ENCODE peak calls at places on chromosomes 4 and X, in seven cellular contexts. One of them, this sample, is unnamed.
A peak's percentile ranks its signal among the peaks of the same experiment; 100 is the strongest.

GRCh38 chr4:147310312-147310711 is 170.6 kb upstream of the EDNRA start:
- DNase-seq in psoas muscle: no peak
- DNase-seq in body of pancreas: no peak
- DNase-seq in PC-3: no peak
- DNase-seq in Peyer's patch: no peak
- DNase-seq in fibroblast of the aortic adventitia: no peak
- DNase-seq in fibroblast of lung: no peak
- DNase-seq in this sample: no peak

GRCh38 chr4:7554885-7555284 is 120.2 kb upstream of the PSAPL1 start:
- DNase-seq in fibroblast of the aortic adventitia: no peak
- DNase-seq in Peyer's patch: no peak
- DNase-seq in fibroblast of lung: no peak
- DNase-seq in body of pancreas: no peak
- DNase-seq in PC-3: peak; percentile 3
- DNase-seq in psoas muscle: no peak
- DNase-seq in this sample: no peak

GRCh38 chr4:1318046-1318375 is 28.3 kb downstream of the MAEA start:
- DNase-seq in fibroblast of lung: no peak
- DNase-seq in body of pancreas: no peak
- DNase-seq in Peyer's patch: no peak
- DNase-seq in psoas muscle: peak; percentile 9
- DNase-seq in PC-3: no peak
- DNase-seq in fibroblast of the aortic adventitia: no peak
- DNase-seq in this sample: no peak

GRCh38 chrX:78092296-78092695 is 11.8 kb upstream of the PGK1 start:
- DNase-seq in psoas muscle: no peak
- DNase-seq in fibroblast of lung: peak; percentile 82
- DNase-seq in fibroblast of the aortic adventitia: peak; percentile 73
- DNase-seq in Peyer's patch: no peak
- DNase-seq in PC-3: peak; percentile 57
- DNase-seq in body of pancreas: no peak
- DNase-seq in this sample: peak; percentile 36

GRCh38 chr4:107862658-107863057 is 37.9 kb downstream of the SGMS2 start:
- DNase-seq in fibroblast of the aortic adventitia: peak; percentile 32
- DNase-seq in Peyer's patch: no peak
- DNase-seq in psoas muscle: no peak
- DNase-seq in PC-3: peak; percentile 92
- DNase-seq in fibroblast of lung: peak; percentile 37
- DNase-seq in body of pancreas: peak; percentile 23
- DNase-seq in this sample: peak; percentile 55

GRCh38 chr4:184747034-184747830 is 13.3 kb upstream of the CENPU start:
- DNase-seq in Peyer's patch: no peak
- DNase-seq in fibroblast of the aortic adventitia: no peak
- DNase-seq in fibroblast of lung: no peak
- DNase-seq in psoas muscle: peak; percentile 61
- DNase-seq in body of pancreas: peak; percentile 94
- DNase-seq in PC-3: no peak
- DNase-seq in this sample: no peak

GRCh38 chr4:185167205-185167604 is 24.1 kb downstream of the SLC25A4 start:
- DNase-seq in body of pancreas: no peak
- DNase-seq in Peyer's patch: no peak
- DNase-seq in psoas muscle: no peak
- DNase-seq in PC-3: no peak
- DNase-seq in fibroblast of lung: no peak
- DNase-seq in fibroblast of the aortic adventitia: no peak
- DNase-seq in this sample: no peak

GRCh38 chr4:54971474-54971950 is 153.9 kb downstream of the KDR start:
- DNase-seq in Peyer's patch: no peak
- DNase-seq in PC-3: peak; percentile 75
- DNase-seq in fibroblast of the aortic adventitia: peak; percentile 73
- DNase-seq in psoas muscle: no peak
- DNase-seq in body of pancreas: peak; percentile 7
- DNase-seq in fibroblast of lung: peak; percentile 73
- DNase-seq in this sample: peak; percentile 35

GRCh38 chrX:20664774-20665173 is 398.1 kb upstream of the RPS6KA3 start:
- DNase-seq in body of pancreas: no peak
- DNase-seq in fibroblast of the aortic adventitia: no peak
- DNase-seq in psoas muscle: no peak
- DNase-seq in Peyer's patch: no peak
- DNase-seq in fibroblast of lung: no peak
- DNase-seq in PC-3: no peak
- DNase-seq in this sample: no peak

GRCh38 chrX:78237127-78237526 is 90.3 kb downstream of the CYSLTR1 start:
- DNase-seq in PC-3: peak; percentile 26
- DNase-seq in fibroblast of lung: no peak
- DNase-seq in Peyer's patch: no peak
- DNase-seq in psoas muscle: no peak
- DNase-seq in fibroblast of the aortic adventitia: no peak
- DNase-seq in body of pancreas: no peak
- DNase-seq in this sample: no peak

GRCh38 chr4:88963817-88964216 is 93.2 kb downstream of the FAM13A start:
- DNase-seq in fibroblast of the aortic adventitia: no peak
- DNase-seq in Peyer's patch: no peak
- DNase-seq in psoas muscle: no peak
- DNase-seq in body of pancreas: no peak
- DNase-seq in fibroblast of lung: peak; percentile 79
- DNase-seq in PC-3: peak; percentile 79
- DNase-seq in this sample: no peak

GRCh38 chr4:87150498-87151261 is 69.7 kb downstream of the KLHL8 start:
- DNase-seq in psoas muscle: no peak
- DNase-seq in fibroblast of the aortic adventitia: peak; percentile 80
- DNase-seq in Peyer's patch: peak; percentile 39
- DNase-seq in fibroblast of lung: peak; percentile 79
- DNase-seq in body of pancreas: peak; percentile 49
- DNase-seq in PC-3: peak; percentile 88
- DNase-seq in this sample: peak; percentile 36

GRCh38 chrX:155148724-155149537 is 67.3 kb upstream of the VBP1 start:
- DNase-seq in PC-3: peak; percentile 40
- DNase-seq in fibroblast of lung: peak; percentile 16
- DNase-seq in psoas muscle: no peak
- DNase-seq in body of pancreas: peak; percentile 41
- DNase-seq in Peyer's patch: no peak
- DNase-seq in fibroblast of the aortic adventitia: peak; percentile 34
- DNase-seq in this sample: no peak

GRCh38 chr4:186770446-186771175 is 47.0 kb upstream of the FAT1 start:
- DNase-seq in Peyer's patch: no peak
- DNase-seq in PC-3: peak; percentile 20
- DNase-seq in fibroblast of lung: peak; percentile 70
- DNase-seq in psoas muscle: no peak
- DNase-seq in fibroblast of the aortic adventitia: peak; percentile 26
- DNase-seq in body of pancreas: no peak
- DNase-seq in this sample: peak; percentile 83

GRCh38 chr4:56307423-56307822 is 79.9 kb downstream of the AASDH start:
- DNase-seq in psoas muscle: no peak
- DNase-seq in Peyer's patch: no peak
- DNase-seq in fibroblast of lung: no peak
- DNase-seq in fibroblast of the aortic adventitia: no peak
- DNase-seq in body of pancreas: no peak
- DNase-seq in PC-3: peak; percentile 55
- DNase-seq in this sample: peak; percentile 25

GRCh38 chr4:69039071-69039470 is 57.2 kb upstream of the UGT2B7 start:
- DNase-seq in psoas muscle: no peak
- DNase-seq in fibroblast of the aortic adventitia: peak; percentile 90
- DNase-seq in fibroblast of lung: no peak
- DNase-seq in PC-3: no peak
- DNase-seq in body of pancreas: no peak
- DNase-seq in Peyer's patch: no peak
- DNase-seq in this sample: peak; percentile 26

GRCh38 chrX:152992120-152992519 is 1.8 kb downstream of the PNMA5 start:
- DNase-seq in fibroblast of the aortic adventitia: no peak
- DNase-seq in PC-3: no peak
- DNase-seq in psoas muscle: no peak
- DNase-seq in fibroblast of lung: no peak
- DNase-seq in Peyer's patch: no peak
- DNase-seq in body of pancreas: no peak
- DNase-seq in this sample: no peak

GRCh38 chr4:99655315-99656081 is 2.1 kb downstream of the C4orf54 start:
- DNase-seq in body of pancreas: peak; percentile 65
- DNase-seq in fibroblast of the aortic adventitia: peak; percentile 60
- DNase-seq in psoas muscle: no peak
- DNase-seq in PC-3: peak; percentile 88
- DNase-seq in Peyer's patch: no peak
- DNase-seq in fibroblast of lung: peak; percentile 80
- DNase-seq in this sample: peak; percentile 43

GRCh38 chr4:25128671-25129070 is 31.6 kb downstream of the SEPSECS start:
- DNase-seq in Peyer's patch: no peak
- DNase-seq in body of pancreas: no peak
- DNase-seq in psoas muscle: no peak
- DNase-seq in PC-3: no peak
- DNase-seq in fibroblast of lung: no peak
- DNase-seq in fibroblast of the aortic adventitia: no peak
- DNase-seq in this sample: peak; percentile 60

GRCh38 chr4:119132306-119132705 is 3.3 kb upstream of the MYOZ2 start:
- DNase-seq in body of pancreas: no peak
- DNase-seq in fibroblast of the aortic adventitia: peak; percentile 39
- DNase-seq in psoas muscle: no peak
- DNase-seq in Peyer's patch: no peak
- DNase-seq in fibroblast of lung: no peak
- DNase-seq in PC-3: peak; percentile 23
- DNase-seq in this sample: peak; percentile 14

GRCh38 chrX:68878977-68879376 is 50.2 kb downstream of the EFNB1 start:
- DNase-seq in PC-3: no peak
- DNase-seq in fibroblast of lung: no peak
- DNase-seq in Peyer's patch: no peak
- DNase-seq in fibroblast of the aortic adventitia: no peak
- DNase-seq in psoas muscle: no peak
- DNase-seq in body of pancreas: no peak
- DNase-seq in this sample: no peak

GRCh38 chrX:111869639-111870034 is 6.3 kb upstream of the TRPC5OS start:
- DNase-seq in fibroblast of lung: peak; percentile 31
- DNase-seq in fibroblast of the aortic adventitia: peak; percentile 53
- DNase-seq in body of pancreas: peak; percentile 41
- DNase-seq in psoas muscle: no peak
- DNase-seq in PC-3: peak; percentile 59
- DNase-seq in Peyer's patch: no peak
- DNase-seq in this sample: peak; percentile 29

GRCh38 chrX:20071511-20072079 is 45.1 kb downstream of the MAP7D2 start:
- DNase-seq in PC-3: no peak
- DNase-seq in fibroblast of the aortic adventitia: no peak
- DNase-seq in fibroblast of lung: no peak
- DNase-seq in body of pancreas: no peak
- DNase-seq in psoas muscle: no peak
- DNase-seq in Peyer's patch: no peak
- DNase-seq in this sample: no peak

GRCh38 chrX:1488745-1489144 is 36.0 kb upstream of the ASMTL start:
- DNase-seq in Peyer's patch: no peak
- DNase-seq in psoas muscle: no peak
- DNase-seq in PC-3: no peak
- DNase-seq in body of pancreas: no peak
- DNase-seq in fibroblast of lung: no peak
- DNase-seq in fibroblast of the aortic adventitia: no peak
- DNase-seq in this sample: no peak

GRCh38 chrX:45795546-45795945 is 594.9 kb upstream of the DIPK2B start:
- DNase-seq in PC-3: no peak
- DNase-seq in fibroblast of lung: no peak
- DNase-seq in body of pancreas: no peak
- DNase-seq in psoas muscle: no peak
- DNase-seq in Peyer's patch: no peak
- DNase-seq in fibroblast of the aortic adventitia: no peak
- DNase-seq in this sample: peak; percentile 53

GRCh38 chrX:133335027-133335426 is 80.3 kb downstream of the GPC4 start:
- DNase-seq in fibroblast of the aortic adventitia: peak; percentile 49
- DNase-seq in fibroblast of lung: peak; percentile 55
- DNase-seq in PC-3: peak; percentile 50
- DNase-seq in psoas muscle: no peak
- DNase-seq in body of pancreas: peak; percentile 37
- DNase-seq in Peyer's patch: no peak
- DNase-seq in this sample: no peak

GRCh38 chrX:63506320-63506719 is 155.2 kb upstream of the SPIN4 start:
- DNase-seq in PC-3: peak; percentile 63
- DNase-seq in fibroblast of lung: peak; percentile 58
- DNase-seq in Peyer's patch: no peak
- DNase-seq in psoas muscle: no peak
- DNase-seq in body of pancreas: no peak
- DNase-seq in fibroblast of the aortic adventitia: peak; percentile 65
- DNase-seq in this sample: peak; percentile 18

GRCh38 chr4:242121-242848 is 63.0 kb downstream of the ZNF732 start:
- DNase-seq in fibroblast of the aortic adventitia: peak; percentile 34
- DNase-seq in PC-3: peak; percentile 74
- DNase-seq in body of pancreas: peak; percentile 70
- DNase-seq in Peyer's patch: peak; percentile 53
- DNase-seq in fibroblast of lung: peak; percentile 53
- DNase-seq in psoas muscle: peak; percentile 40
- DNase-seq in this sample: peak; percentile 14
- H3K4me3 ChIP-seq in fibroblast of the aortic adventitia: peak overlapping the region; percentile 44
- H3K4me3 ChIP-seq in PC-3: peak overlapping the region; percentile 66
- H3K4me3 ChIP-seq in body of pancreas: no peak overlapping the region
- H3K4me3 ChIP-seq in Peyer's patch: peak overlapping the region; percentile 32
- H3K4me3 ChIP-seq in fibroblast of lung: peak overlapping the region; percentile 47
- H3K4me3 ChIP-seq in psoas muscle: peak overlapping the region; percentile 61
- H3K4me3 ChIP-seq in this sample: no peak overlapping the region

DNA sequence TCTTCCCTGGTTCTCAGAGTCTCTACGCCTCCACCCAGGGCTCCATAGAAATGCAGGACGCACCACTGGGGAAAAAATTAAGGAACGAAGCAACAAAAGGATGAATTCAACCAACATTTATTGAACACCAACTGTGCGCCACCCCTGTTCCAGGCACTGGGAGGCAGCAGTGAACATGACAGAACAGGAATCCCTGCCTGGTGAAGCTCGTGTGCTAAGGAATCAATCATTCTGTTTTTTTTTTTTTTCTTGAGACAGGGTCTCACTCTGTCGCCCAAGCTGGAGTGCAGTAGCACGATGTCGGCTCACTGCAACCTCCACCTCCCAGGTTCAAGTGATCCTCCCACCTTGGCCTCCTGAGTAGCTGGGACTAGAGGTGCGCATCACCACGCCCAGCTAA is 1.9 kb upstream of the FTSJ1 start:
- DNase-seq in psoas muscle: no peak
- DNase-seq in PC-3: peak; percentile 47
- DNase-seq in fibroblast of lung: peak; percentile 21
- DNase-seq in body of pancreas: no peak
- DNase-seq in Peyer's patch: no peak
- DNase-seq in fibroblast of the aortic adventitia: no peak
- DNase-seq in this sample: no peak
- TF ChIP-seq CTCF in psoas muscle: no peak
- TF ChIP-seq CTCF in PC-3: peak; percentile 62
- TF ChIP-seq CTCF in fibroblast of lung: peak; percentile 45
- TF ChIP-seq CTCF in body of pancreas: no peak
- TF ChIP-seq CTCF in Peyer's patch: no peak
- TF ChIP-seq CTCF in fibroblast of the aortic adventitia: peak; percentile 36
- TF ChIP-seq CTCF in this sample: peak; percentile 9

GRCh38 chrX:49226946-49227345 is 6.2 kb downstream of the CACNA1F start:
- DNase-seq in fibroblast of the aortic adventitia: no peak
- DNase-seq in fibroblast of lung: no peak
- DNase-seq in PC-3: no peak
- DNase-seq in Peyer's patch: no peak
- DNase-seq in body of pancreas: no peak
- DNase-seq in psoas muscle: no peak
- DNase-seq in this sample: no peak
- H3K4me3 ChIP-seq in fibroblast of the aortic adventitia: no peak overlapping the region
- H3K4me3 ChIP-seq in fibroblast of lung: no peak overlapping the region
- H3K4me3 ChIP-seq in PC-3: no peak overlapping the region
- H3K4me3 ChIP-seq in Peyer's patch: no peak overlapping the region
- H3K4me3 ChIP-seq in body of pancreas: no peak overlapping the region
- H3K4me3 ChIP-seq in psoas muscle: no peak overlapping the region
- H3K4me3 ChIP-seq in this sample: no peak overlapping the region

DNA sequence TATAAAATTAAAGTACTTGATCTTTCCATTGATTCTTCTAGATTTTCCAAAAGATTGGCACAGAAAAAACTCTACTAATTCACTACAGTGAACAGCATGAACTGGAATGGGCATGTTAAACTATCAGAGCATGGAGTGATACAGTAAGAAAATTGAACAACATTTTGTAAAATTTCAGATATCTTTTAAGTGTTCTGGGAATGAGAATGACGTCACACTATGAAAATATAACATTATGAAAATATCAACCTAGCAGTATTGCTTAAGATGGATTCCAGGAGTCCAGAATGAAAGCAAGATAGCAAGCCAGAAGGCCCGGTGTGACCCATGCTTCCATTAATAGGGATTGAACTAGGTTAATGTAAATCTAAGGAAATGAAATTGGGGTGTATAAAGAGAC is 319.9 kb downstream of the GABRG1 start:
- DNase-seq in fibroblast of the aortic adventitia: no peak
- DNase-seq in Peyer's patch: no peak
- DNase-seq in PC-3: no peak
- DNase-seq in body of pancreas: no peak
- DNase-seq in fibroblast of lung: no peak
- DNase-seq in psoas muscle: no peak
- DNase-seq in this sample: no peak
- TF ChIP-seq CTCF in fibroblast of the aortic adventitia: no peak
- TF ChIP-seq CTCF in Peyer's patch: no peak
- TF ChIP-seq CTCF in PC-3: no peak
- TF ChIP-seq CTCF in body of pancreas: no peak
- TF ChIP-seq CTCF in fibroblast of lung: no peak
- TF ChIP-seq CTCF in psoas muscle: no peak
- TF ChIP-seq CTCF in this sample: no peak

This sample was measured in astrocyte.